ENCODE peak calls at places on chromosomes 1 and 21, in four cellular contexts. One of them, this sample, is unnamed.

GRCh38 chr1:26387447-26387846 is 14.9 kb upstream of the ZNF683 start:
- DNase-seq in K562: no peak
- DNase-seq in GM12878: no peak
- DNase-seq in WTC11: no peak
- DNase-seq in this sample: peak; percentile 85

GRCh38 chr1:39835935-39836594 is 47.2 kb downstream of the TRIT1 start:
- DNase-seq in WTC11: no peak
- DNase-seq in K562: no peak
- DNase-seq in GM12878: no peak
- DNase-seq in this sample: no peak

GRCh38 chr21:39014751-39015150 is 168.5 kb downstream of the PSMG1 start:
- DNase-seq in K562: no peak
- DNase-seq in WTC11: no peak
- DNase-seq in GM12878: no peak
- DNase-seq in this sample: no peak

GRCh38 chr1:178660484-178660883 is 64.6 kb upstream of the RALGPS2 start:
- DNase-seq in WTC11: no peak
- DNase-seq in K562: no peak
- DNase-seq in GM12878: peak; percentile 45
- DNase-seq in this sample: no peak

GRCh38 chr21:39313042-39313456 is 383 bp downstream of the BRWD1 start:
- DNase-seq in WTC11: peak; percentile 40
- DNase-seq in GM12878: no peak
- DNase-seq in K562: peak; percentile 67
- DNase-seq in this sample: no peak

GRCh38 chr1:246680180-246680579 is 44.0 kb upstream of the SCCPDH start:
- DNase-seq in GM12878: no peak
- DNase-seq in K562: no peak
- DNase-seq in WTC11: no peak
- DNase-seq in this sample: no peak

GRCh38 chr1:109509176-109510134 is at the start of gene AMIGO1:
- DNase-seq in GM12878: no peak
- DNase-seq in WTC11: peak; percentile 70
- DNase-seq in K562: peak; percentile 87
- DNase-seq in this sample: no peak

GRCh38 chr1:81547261-81547911 is 253.3 kb upstream of the ADGRL2 start:
- DNase-seq in GM12878: no peak
- DNase-seq in K562: no peak
- DNase-seq in WTC11: no peak
- DNase-seq in this sample: no peak

GRCh38 chr1:196651637-196652215 is at the start of gene CFH:
- DNase-seq in K562: peak; percentile 21
- DNase-seq in WTC11: no peak
- DNase-seq in GM12878: no peak
- DNase-seq in this sample: no peak

GRCh38 chr1:15799004-15799867 is 8.2 kb downstream of the UQCRHL start:
- DNase-seq in WTC11: no peak
- DNase-seq in K562: peak; percentile 41
- DNase-seq in GM12878: no peak
- DNase-seq in this sample: peak; percentile 61

GRCh38 chr1:198598796-198599321 is 40.0 kb upstream of the PTPRC start:
- DNase-seq in GM12878: peak; percentile 89
- DNase-seq in WTC11: no peak
- DNase-seq in K562: peak; percentile 63
- DNase-seq in this sample: no peak

GRCh38 chr1:207873055-207873890 is 37.7 kb downstream of the CD34 start:
- DNase-seq in GM12878: no peak
- DNase-seq in WTC11: no peak
- DNase-seq in K562: peak; percentile 44
- DNase-seq in this sample: no peak

GRCh38 chr1:168801032-168801745 is 72.2 kb upstream of the DPT start:
- DNase-seq in K562: no peak
- DNase-seq in WTC11: no peak
- DNase-seq in GM12878: no peak
- DNase-seq in this sample: peak; percentile 96

GRCh38 chr1:74771913-74772515 is 39.1 kb downstream of the TYW3 start:
- DNase-seq in GM12878: peak; percentile 8
- DNase-seq in WTC11: no peak
- DNase-seq in K562: peak; percentile 25
- DNase-seq in this sample: peak; percentile 51

GRCh38 chr1:93701619-93702018 is 20.0 kb upstream of the BCAR3 start:
- DNase-seq in K562: no peak
- DNase-seq in GM12878: no peak
- DNase-seq in WTC11: no peak
- DNase-seq in this sample: peak; percentile 53

GRCh38 chr1:2105781-2106524 is 55.7 kb downstream of the PRKCZ start:
- DNase-seq in WTC11: no peak
- DNase-seq in GM12878: no peak
- DNase-seq in K562: no peak
- DNase-seq in this sample: no peak

GRCh38 chr1:87154351-87154750 is 174.3 kb upstream of the LMO4 start:
- DNase-seq in WTC11: no peak
- DNase-seq in K562: no peak
- DNase-seq in GM12878: no peak
- DNase-seq in this sample: no peak

GRCh38 chr1:28516518-28516956 is 10.7 kb downstream of the RCC1 start:
- DNase-seq in WTC11: no peak
- DNase-seq in GM12878: no peak
- DNase-seq in K562: no peak
- DNase-seq in this sample: no peak

GRCh38 chr1:26744075-26744958 is 43.4 kb upstream of the PIGV start:
- DNase-seq in GM12878: peak; percentile 99
- DNase-seq in K562: peak; percentile 91
- DNase-seq in WTC11: peak; percentile 62
- DNase-seq in this sample: peak; percentile 37

GRCh38 chr1:116777831-116778830 is 23.9 kb downstream of the CD2 start:
- DNase-seq in K562: no peak
- DNase-seq in WTC11: no peak
- DNase-seq in GM12878: no peak
- DNase-seq in this sample: peak; percentile 43

GRCh38 chr1:43933386-43934278 is at the start of gene ARTN:
- DNase-seq in GM12878: no peak
- DNase-seq in K562: no peak
- DNase-seq in WTC11: peak; percentile 81
- DNase-seq in this sample: no peak

GRCh38 chr1:10444795-10445397 is 4.9 kb upstream of the CORT start:
- DNase-seq in WTC11: no peak
- DNase-seq in GM12878: no peak
- DNase-seq in K562: no peak
- DNase-seq in this sample: no peak

GRCh38 chr1:171898956-171899355 is 57.7 kb downstream of the DNM3 start:
- DNase-seq in GM12878: no peak
- DNase-seq in K562: no peak
- DNase-seq in WTC11: peak; percentile 38
- DNase-seq in this sample: no peak

GRCh38 chr1:99707535-99708142 is 58.8 kb downstream of the FRRS1 start:
- DNase-seq in K562: peak; percentile 56
- DNase-seq in GM12878: peak; percentile 11
- DNase-seq in WTC11: peak; percentile 73
- DNase-seq in this sample: peak; percentile 55

GRCh38 chr1:237287876-237288517 is 246.0 kb downstream of the RYR2 start:
- DNase-seq in WTC11: no peak
- DNase-seq in GM12878: no peak
- DNase-seq in K562: no peak
- DNase-seq in this sample: no peak

GRCh38 chr1:24049709-24050108 is 62.2 kb downstream of the MYOM3 start:
- DNase-seq in WTC11: no peak
- DNase-seq in K562: no peak
- DNase-seq in GM12878: no peak
- DNase-seq in this sample: no peak

GRCh38 chr1:115314765-115315164 is 23.3 kb downstream of the NGF start:
- DNase-seq in GM12878: no peak
- DNase-seq in WTC11: no peak
- DNase-seq in K562: no peak
- DNase-seq in this sample: no peak

GRCh38 chr1:29410476-29410875 is 174.2 kb downstream of the PTPRU start:
- DNase-seq in K562: no peak
- DNase-seq in GM12878: no peak
- DNase-seq in WTC11: no peak
- DNase-seq in this sample: no peak

GRCh38 chr1:65360654-65361053 is 51.3 kb downstream of the DNAJC6 start:
- DNase-seq in WTC11: no peak
- DNase-seq in GM12878: no peak
- DNase-seq in K562: no peak
- DNase-seq in this sample: no peak

GRCh38 chr1:182721525-182721924 is 37.1 kb upstream of the RGS8 start:
- DNase-seq in GM12878: no peak
- DNase-seq in WTC11: no peak
- DNase-seq in K562: no peak
- DNase-seq in this sample: no peak

GRCh38 chr1:182724215-182724614 is 39.8 kb upstream of the RGS8 start:
- DNase-seq in K562: no peak
- DNase-seq in WTC11: no peak
- DNase-seq in GM12878: no peak
- DNase-seq in this sample: no peak

GRCh38 chr1:182725264-182725965 is 41.0 kb upstream of the RGS8 start:
- DNase-seq in GM12878: no peak
- DNase-seq in WTC11: no peak
- DNase-seq in K562: no peak
- DNase-seq in this sample: no peak

GRCh38 chr1:182720465-182720864 is 36.1 kb upstream of the RGS8 start:
- DNase-seq in GM12878: no peak
- DNase-seq in WTC11: no peak
- DNase-seq in K562: no peak
- DNase-seq in this sample: no peak

DNA sequence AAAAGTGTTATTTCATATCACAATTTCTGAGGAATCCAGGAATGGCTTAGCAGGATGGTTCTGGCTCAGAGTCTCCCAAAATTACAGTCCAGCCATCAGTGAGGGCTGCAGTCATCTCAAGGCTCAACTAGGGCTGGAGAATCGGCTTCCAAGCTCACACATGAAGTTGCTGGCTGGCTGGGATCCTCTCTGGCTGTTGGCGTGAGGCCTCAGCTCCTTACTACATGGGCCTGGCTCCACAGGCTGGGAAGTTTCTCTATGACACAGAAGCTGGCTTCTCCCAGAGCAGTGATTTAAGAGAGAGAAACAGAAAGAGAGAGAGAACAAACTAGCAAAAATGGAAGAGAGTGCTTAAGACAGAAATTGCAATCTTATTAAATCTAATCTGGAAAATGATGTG is 38.8 kb upstream of the RGS8 start:
- DNase-seq in K562: no peak
- DNase-seq in GM12878: no peak
- DNase-seq in WTC11: no peak
- DNase-seq in this sample: no peak
- TF ChIP-seq CREM in K562: no peak
- TF ChIP-seq CREM in GM12878: no peak
- TF ChIP-seq CREM in WTC11: no peak
- TF ChIP-seq CREM in this sample: no peak

DNA sequence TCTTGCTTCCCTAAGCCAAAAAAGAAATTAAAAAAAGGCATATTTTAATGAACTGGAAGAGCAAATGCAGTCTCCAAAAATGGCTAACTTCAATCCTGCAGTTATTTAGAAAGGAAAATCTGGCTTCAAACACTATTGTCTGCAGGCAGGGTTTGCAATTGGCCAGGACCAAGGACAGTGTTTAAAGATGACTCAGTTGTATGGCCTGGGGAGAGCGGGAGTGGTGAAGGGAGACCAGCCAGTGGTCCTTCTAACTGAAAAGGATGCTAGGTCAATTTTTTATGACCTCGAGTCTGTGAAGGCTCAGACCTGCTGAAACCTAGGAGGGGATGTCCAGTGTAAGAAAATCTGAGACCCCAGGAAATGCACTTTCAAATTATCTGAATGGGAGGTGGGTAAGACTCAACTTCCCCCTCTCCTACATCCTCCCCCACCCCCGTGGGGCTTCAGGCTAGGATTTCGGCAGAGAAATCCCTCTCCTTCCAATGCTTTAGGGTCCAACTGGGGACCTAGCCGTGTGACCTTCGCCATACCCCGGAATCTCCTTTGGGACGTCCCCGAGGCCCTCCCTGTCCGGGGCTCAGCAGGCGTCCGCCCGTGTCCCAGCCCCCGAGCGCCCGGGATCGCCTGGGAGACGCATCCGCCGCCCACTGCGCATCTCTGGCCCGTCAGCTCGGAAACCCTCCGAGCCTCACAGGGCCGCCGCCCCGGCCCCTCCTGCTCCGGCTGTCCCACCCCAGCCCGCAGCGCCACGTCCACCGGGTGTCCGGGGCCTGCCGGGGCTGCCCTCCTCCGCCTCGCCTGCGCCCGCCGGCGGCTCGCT is 587 bp upstream of the RIMKLA start:
- DNase-seq in GM12878: no peak
- DNase-seq in WTC11: peak; percentile 17
- DNase-seq in K562: peak; percentile 40
- DNase-seq in this sample: peak; percentile 15
- TF ChIP-seq CREM in GM12878: no peak
- TF ChIP-seq CREM in WTC11: no peak
- TF ChIP-seq CREM in K562: no peak
- TF ChIP-seq CREM in this sample: no peak

GRCh38 chr1:244386595-244386994 is 65.1 kb downstream of the ADSS2 start:
- DNase-seq in GM12878: no peak
- DNase-seq in WTC11: no peak
- DNase-seq in K562: no peak
- DNase-seq in this sample: no peak
- TF ChIP-seq CREM in GM12878: no peak
- TF ChIP-seq CREM in WTC11: no peak
- TF ChIP-seq CREM in K562: no peak
- TF ChIP-seq CREM in this sample: no peak

GRCh38 chr1:60621524-60621923 is 460.8 kb upstream of the NFIA start:
- DNase-seq in GM12878: no peak
- DNase-seq in WTC11: no peak
- DNase-seq in K562: no peak
- DNase-seq in this sample: no peak
- TF ChIP-seq CREM in GM12878: no peak
- TF ChIP-seq CREM in WTC11: no peak
- TF ChIP-seq CREM in K562: no peak
- TF ChIP-seq CREM in this sample: no peak

DNA sequence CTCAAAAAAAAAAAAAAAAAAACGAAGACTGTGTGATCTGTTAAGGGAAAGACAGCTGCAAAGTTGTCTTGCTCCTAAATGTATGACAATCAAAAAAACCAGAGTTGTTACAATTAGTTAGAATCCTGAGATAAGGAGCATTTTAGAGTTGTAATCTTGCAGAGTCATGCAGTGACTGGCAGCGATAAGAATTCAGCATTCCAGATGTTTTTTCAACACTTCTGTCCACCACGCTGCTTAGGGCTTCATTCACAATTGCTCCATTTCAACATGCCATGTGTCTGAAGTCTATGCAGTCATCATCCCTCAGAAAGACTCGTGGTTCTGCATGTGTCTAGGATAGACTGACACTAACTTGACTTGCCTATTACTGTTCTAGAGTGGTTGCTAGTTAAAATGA is 102.4 kb upstream of the BACE2 start:
- DNase-seq in WTC11: no peak
- DNase-seq in K562: no peak
- DNase-seq in GM12878: no peak
- DNase-seq in this sample: no peak
- TF ChIP-seq CREM in WTC11: no peak
- TF ChIP-seq CREM in K562: no peak
- TF ChIP-seq CREM in GM12878: no peak
- TF ChIP-seq CREM in this sample: no peak